ENCODE peak calls at places on chromosomes 6 and 20, in ten cellular contexts. K is brain microvascular endothelial cell; J is CD8-positive, alpha-beta T cell; U is CD4-positive, alpha-beta memory T cell; P is pancreas; Z is small intestine; C is naive thymus-derived CD4-positive, alpha-beta T cell; M is sigmoid colon; Y is ovary; V is right atrium auricular region. A is an unnamed sample.

GRCh38 chr6:133889557-133890301 is 816 bp downstream of the TCF21 start:
- DNase-seq in K (no peak), C (no peak), Y (peak), J (no peak), Z (no peak), U (no peak), M (no peak), V (no peak), P (peak), A (peak)

GRCh38 chr6:47567586-47567985 is 90.0 kb downstream of the CD2AP start:
- DNase-seq in M (no peak), C (no peak), U (no peak), V (no peak), J (no peak), Z (no peak), P (no peak), Y (no peak), K (no peak), A (no peak)

GRCh38 chr6:165636415-165637048 is 26.5 kb downstream of the PDE10A start:
- DNase-seq in C (no peak), Z (no peak), J (no peak), U (no peak), V (no peak), P (no peak), M (no peak), Y (no peak), K (peak), A (no peak)

GRCh38 chr20:36792422-36792821 is 18.9 kb upstream of the DSN1 start:
- DNase-seq in Y (peak), U (no peak), V (no peak), P (no peak), J (no peak), M (no peak), Z (peak), K (peak), C (no peak), A (peak)

GRCh38 chr6:845581-845980 is 152.6 kb upstream of the EXOC2 start:
- DNase-seq in Y (no peak), P (no peak), J (no peak), K (no peak), V (no peak), C (no peak), U (no peak), M (no peak), Z (no peak), A (no peak)

GRCh38 chr20:63625771-63626423 is 1.0 kb downstream of the GMEB2 start:
- DNase-seq in K (peak), J (peak), U (no peak), Y (peak), M (no peak), C (peak), Z (no peak), P (no peak), V (no peak), A (peak)

GRCh38 chr20:45342863-45343444 is 5.3 kb downstream of the SDC4 start:
- DNase-seq in P (no peak), Y (no peak), K (no peak), M (no peak), V (no peak), Z (peak), U (no peak), C (no peak), J (no peak), A (no peak)

GRCh38 chr6:5335020-5335419 is 73.7 kb downstream of the FARS2 start:
- DNase-seq in M (no peak), Y (no peak), Z (no peak), P (no peak), U (no peak), C (no peak), J (no peak), V (no peak), K (no peak), A (no peak)

GRCh38 chr6:165119231-165120020 is 190.0 kb downstream of the C6orf118 start:
- DNase-seq in Z (no peak), M (no peak), P (no peak), C (no peak), J (no peak), U (no peak), K (no peak), V (no peak), Y (no peak), A (no peak)

GRCh38 chr6:38432479-38432878 is 207.2 kb downstream of the BTBD9 start:
- DNase-seq in M (no peak), P (no peak), U (no peak), J (no peak), K (peak), Y (no peak), Z (no peak), C (no peak), V (no peak), A (no peak)

GRCh38 chr20:43959079-43959919 is 44.6 kb downstream of the TOX2 start:
- DNase-seq in J (peak), Y (no peak), Z (peak), M (no peak), V (no peak), P (no peak), U (peak), K (no peak), C (peak), A (no peak)

GRCh38 chr6:170085475-170086401 is 205.1 kb downstream of the DLL1 start:
- DNase-seq in V (peak), U (no peak), M (peak), Z (no peak), P (peak), C (no peak), Y (no peak), K (no peak), J (peak), A (no peak)

GRCh38 chr20:32524871-32525501 is 60.1 kb downstream of the NOL4L start:
- DNase-seq in M (peak), K (no peak), U (no peak), P (peak), J (no peak), Z (peak), V (peak), C (no peak), Y (peak), A (peak)

GRCh38 chr20:48617481-48617880 is 210.3 kb downstream of the PREX1 start:
- DNase-seq in U (no peak), M (no peak), V (no peak), C (no peak), P (peak), Y (no peak), K (no peak), J (no peak), Z (no peak), A (no peak)

DNA sequence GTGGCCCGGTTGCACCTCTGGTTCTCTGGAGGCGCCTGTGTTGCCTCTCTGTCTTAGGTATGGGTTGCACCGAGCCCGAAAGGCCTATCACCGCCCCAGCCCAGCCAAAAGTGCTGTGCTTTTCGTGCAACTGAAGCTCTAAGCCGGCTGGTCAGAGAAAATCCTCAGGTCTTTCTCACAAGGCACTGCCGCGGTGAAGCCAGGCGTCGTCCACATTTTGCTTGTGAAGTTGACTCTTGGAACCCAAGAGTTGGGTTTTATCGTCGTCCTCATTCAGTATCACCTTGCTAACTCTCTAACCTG is 726 bp upstream of the EMILIN3 start:
- DNase-seq in Y (no peak), M (no peak), P (no peak), J (no peak), Z (no peak), V (no peak), K (no peak), U (no peak), C (no peak), A (no peak)
- H3K4me3 ChIP-seq in Y (no peak), M (no peak), P (no peak), J (no peak), Z (no peak), V (no peak), K (no peak), U (no peak), C (no peak), A (no peak)

DNA sequence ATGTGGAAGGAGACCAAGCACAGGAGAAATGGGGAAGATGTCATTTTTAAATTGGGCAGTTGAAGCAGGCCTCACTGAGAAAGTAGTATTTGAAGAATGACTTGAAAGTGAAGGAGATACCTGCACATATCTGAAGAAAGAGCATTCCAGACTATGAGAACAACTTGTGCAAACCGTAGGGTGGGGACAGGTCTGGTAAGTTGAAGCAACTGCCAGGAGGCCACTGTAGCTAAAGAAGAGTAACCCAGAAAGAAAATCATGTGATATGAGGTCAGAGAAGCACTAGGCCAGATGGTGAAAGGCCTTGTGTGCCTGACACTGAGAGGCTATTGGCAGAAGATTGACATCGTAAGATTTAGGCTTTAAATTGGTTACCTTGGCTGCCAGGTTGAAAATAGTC is 4.7 kb upstream of the SUPT3H start:
- DNase-seq in U (no peak), V (no peak), J (no peak), P (no peak), Z (no peak), Y (no peak), C (no peak), M (no peak), K (no peak), A (no peak)
- H3K27ac ChIP-seq in U (no peak), V (no peak), J (no peak), P (no peak), Z (no peak), Y (no peak), C (no peak), M (no peak), K (no peak), A (no peak)

GRCh38 chr20:33947709-33948295 is 45.9 kb upstream of the RALY start:
- DNase-seq in J (peak), Z (peak), M (no peak), V (no peak), U (peak), Y (no peak), C (peak), P (no peak), K (peak), A (no peak)

GRCh38 chr20:33945391-33946079 is 48.2 kb upstream of the RALY start:
- DNase-seq in Y (no peak), M (no peak), K (peak), C (no peak), Z (no peak), V (no peak), U (no peak), J (no peak), P (no peak), A (no peak)

GRCh38 chr20:33944914-33945313 is 48.8 kb upstream of the RALY start:
- DNase-seq in U (no peak), J (no peak), M (no peak), Z (no peak), Y (no peak), P (no peak), C (no peak), V (no peak), K (no peak), A (no peak)

GRCh38 chr20:33951171-33951570 is 42.5 kb upstream of the RALY start:
- DNase-seq in M (no peak), C (no peak), K (no peak), P (no peak), Y (no peak), Z (no peak), U (no peak), V (no peak), J (no peak), A (no peak)

DNA sequence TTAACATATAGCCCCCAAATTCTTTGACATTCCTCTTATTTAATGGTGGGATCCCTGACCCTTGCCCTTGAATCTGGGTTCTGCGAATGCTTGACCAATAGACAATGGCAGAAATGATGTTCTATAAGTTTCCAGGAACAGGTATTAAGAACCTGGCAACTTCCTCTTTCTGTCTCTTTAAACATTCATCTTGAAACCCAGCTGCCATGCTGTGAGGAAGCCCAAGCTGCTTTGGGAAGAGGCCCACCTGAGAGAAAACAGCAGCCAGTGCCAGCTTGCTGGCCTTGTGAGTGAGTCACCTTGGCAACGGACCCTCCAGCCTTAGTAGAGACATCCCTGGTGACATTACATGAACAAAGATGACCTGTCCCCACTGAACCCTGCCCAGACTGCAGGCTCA is 45.2 kb upstream of the RALY start:
- DNase-seq in U (no peak), C (no peak), K (no peak), M (no peak), Z (no peak), P (no peak), V (no peak), Y (no peak), J (no peak), A (no peak)
- H3K4me3 ChIP-seq in U (no peak), C (no peak), K (no peak), M (no peak), Z (no peak), P (no peak), V (no peak), Y (no peak), J (no peak), A (no peak)

DNA sequence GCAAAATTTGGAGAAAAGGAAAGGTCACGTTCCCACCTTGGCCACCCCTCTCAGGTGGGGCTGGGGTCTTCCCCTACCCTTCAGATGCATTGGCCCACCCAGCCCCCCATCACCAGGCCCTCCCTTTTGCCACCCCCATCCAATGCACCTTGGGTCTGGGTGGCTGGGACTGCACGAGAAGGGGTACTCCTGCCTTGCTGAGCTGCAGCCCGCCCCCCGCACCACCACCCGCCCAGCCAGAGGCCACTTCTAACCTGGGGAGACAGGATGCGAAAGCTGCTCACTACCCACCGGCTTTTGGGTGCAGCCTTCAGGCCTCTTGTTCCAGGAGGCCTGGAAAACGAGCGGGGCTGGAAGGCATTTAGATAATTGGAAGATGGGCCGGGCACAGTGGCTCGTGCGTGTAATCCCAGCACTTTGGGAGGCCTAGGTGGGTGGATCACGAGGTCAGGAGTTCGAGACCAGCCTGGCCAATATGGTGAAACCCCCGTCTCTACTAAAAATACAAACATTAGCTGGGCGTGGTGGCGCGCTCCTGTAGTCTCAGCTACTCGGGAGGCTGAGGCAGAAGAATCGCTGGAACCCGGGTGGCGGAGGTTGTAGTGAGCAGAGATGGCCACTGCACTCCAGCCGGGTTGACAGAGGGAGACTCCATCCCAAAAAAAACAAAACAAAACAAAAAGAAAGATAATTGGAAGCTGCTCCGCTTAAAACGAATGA is 1.2 kb upstream of the CDC25B start:
- DNase-seq in C (no peak), Y (no peak), P (no peak), U (no peak), J (no peak), M (no peak), Z (no peak), K (no peak), V (no peak), A (peak)
- H3K27ac ChIP-seq in C (peak), Y (peak), P (peak), U (peak), J (peak), M (peak), Z (no peak), K (no peak), V (peak), A (peak)

DNA sequence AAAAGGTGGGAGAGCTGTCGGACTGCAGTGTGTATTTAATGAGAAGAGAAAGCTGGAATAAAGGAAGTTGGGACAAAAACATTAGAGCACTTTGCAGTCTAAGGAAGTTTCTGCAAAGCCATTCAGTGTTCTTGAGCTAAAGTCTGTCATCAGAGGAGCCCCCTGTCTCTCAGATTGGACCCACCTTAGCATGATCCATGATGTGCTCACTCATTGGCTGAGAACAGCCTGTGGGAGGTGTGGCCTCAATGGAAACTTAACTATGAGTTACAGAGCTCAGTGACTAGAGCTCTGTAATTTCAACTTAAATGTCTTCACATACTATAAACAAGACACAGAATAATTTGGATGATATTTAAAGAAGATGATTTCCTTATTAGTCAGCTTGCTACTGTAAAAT is 437.0 kb downstream of the BTBD3 start:
- DNase-seq in K (no peak), U (no peak), V (no peak), C (no peak), Z (no peak), P (no peak), M (no peak), J (no peak), Y (no peak), A (no peak)
- H3K4me3 ChIP-seq in K (no peak), U (no peak), V (peak), C (no peak), Z (no peak), P (no peak), M (no peak), J (no peak), Y (no peak), A (peak)